ENCODE peak calls at places on chromosome 6, in eight cellular contexts. N is ascending aorta; Y is prostate gland; K is CD8-positive, alpha-beta T cell; V is AG04450; G is GM12878; P is tibial nerve; F is fibroblast of pulmonary artery. U is an unnamed sample.

GRCh38 chr6:137734875-137735182 is 132.2 kb upstream of the TNFAIP3 start:
- DNase-seq in N (no peak), Y (no peak), K (no peak), V (no peak), G (no peak), P (peak; percentile 68), F (peak; percentile 68), U (no peak)

GRCh38 chr6:16392010-16392409 is 153.6 kb downstream of the GMPR start:
- DNase-seq in N (no peak), Y (no peak), K (no peak), V (no peak), G (no peak), P (no peak), F (peak; percentile 26), U (no peak)

GRCh38 chr6:139883776-139884175 is 509.3 kb upstream of the CITED2 start:
- DNase-seq in N (no peak), Y (no peak), K (no peak), V (no peak), G (no peak), P (no peak), F (peak; percentile 22), U (no peak)

GRCh38 chr6:48825501-48826317 is 637.3 kb downstream of the MMUT start:
- DNase-seq in N (no peak), Y (no peak), K (no peak), V (no peak), G (no peak), P (no peak), F (peak; percentile 53), U (no peak)

GRCh38 chr6:125746731-125747588 is 2.5 kb upstream of the HEY2 start:
- DNase-seq in N (peak; percentile 93), Y (peak; percentile 21), K (peak; percentile 77), V (no peak), G (no peak), P (peak; percentile 68), F (peak; percentile 63), U (peak; percentile 51)

GRCh38 chr6:135922746-135923145 is 71.2 kb downstream of the PDE7B start:
- DNase-seq in N (no peak), Y (no peak), K (no peak), V (no peak), G (no peak), P (no peak), F (peak; percentile 68), U (peak; percentile 92)

GRCh38 chr6:109446072-109446471 is 5.5 kb downstream of the SMPD2 start:
- DNase-seq in N (peak; percentile 63), Y (no peak), K (no peak), V (no peak), G (no peak), P (no peak), F (no peak), U (no peak)

GRCh38 chr6:155521719-155522118 is 66.1 kb upstream of the NOX3 start:
- DNase-seq in N (no peak), Y (no peak), K (no peak), V (no peak), G (no peak), P (no peak), F (peak; percentile 75), U (no peak)

GRCh38 chr6:24766685-24767462 is 7.9 kb upstream of the GMNN start:
- DNase-seq in N (no peak), Y (no peak), K (no peak), V (no peak), G (no peak), P (no peak), F (peak; percentile 61), U (peak; percentile 11)

GRCh38 chr6:134534708-134535149 is 216.8 kb upstream of the SGK1 start:
- DNase-seq in N (no peak), Y (no peak), K (no peak), V (no peak), G (no peak), P (no peak), F (peak; percentile 69), U (no peak)

GRCh38 chr6:2885967-2886731 is 17.0 kb downstream of the SERPINB9 start:
- DNase-seq in N (no peak), Y (no peak), K (no peak), V (no peak), G (no peak), P (no peak), F (no peak), U (no peak)

GRCh38 chr6:53718597-53719460 is 53.3 kb upstream of the KLHL31 start:
- DNase-seq in N (peak; percentile 69), Y (peak; percentile 71), K (no peak), V (peak; percentile 48), G (peak; percentile 51), P (peak; percentile 59), F (peak; percentile 72), U (peak; percentile 49)

GRCh38 chr6:106256201-106256968 is 69.2 kb downstream of the ATG5 start:
- DNase-seq in N (no peak), Y (no peak), K (no peak), V (no peak), G (no peak), P (no peak), F (no peak), U (no peak)

GRCh38 chr6:44183783-44184182 is 25.2 kb downstream of the CAPN11 start:
- DNase-seq in N (no peak), Y (no peak), K (no peak), V (no peak), G (no peak), P (no peak), F (no peak), U (no peak)

GRCh38 chr6:25296980-25297379 is 17.8 kb downstream of the CARMIL1 start:
- DNase-seq in N (peak; percentile 81), Y (no peak), K (no peak), V (no peak), G (no peak), P (peak; percentile 39), F (peak; percentile 87), U (no peak)

GRCh38 chr6:46491789-46492547 is 719 bp upstream of the RCAN2 start:
- DNase-seq in N (peak; percentile 83), Y (peak; percentile 32), K (no peak), V (no peak), G (no peak), P (peak; percentile 22), F (peak; percentile 3), U (no peak)

GRCh38 chr6:161273356-161273751 is 507 bp downstream of the AGPAT4 start:
- DNase-seq in N (no peak), Y (no peak), K (peak; percentile 76), V (no peak), G (no peak), P (no peak), F (peak; percentile 66), U (no peak)

GRCh38 chr6:104953410-104953953 is 3.4 kb upstream of the LIN28B start:
- DNase-seq in N (no peak), Y (no peak), K (no peak), V (no peak), G (no peak), P (no peak), F (no peak), U (no peak)

GRCh38 chr6:89273816-89274215 is 41.3 kb downstream of the GABRR2 start:
- DNase-seq in N (no peak), Y (no peak), K (no peak), V (no peak), G (no peak), P (no peak), F (no peak), U (no peak)

GRCh38 chr6:42140756-42141602 is 1.4 kb downstream of the C6orf132 start:
- DNase-seq in N (no peak), Y (peak; percentile 34), K (no peak), V (no peak), G (no peak), P (peak; percentile 41), F (no peak), U (no peak)

GRCh38 chr6:42138630-42139619 is 3.5 kb downstream of the C6orf132 start:
- DNase-seq in N (no peak), Y (peak; percentile 47), K (no peak), V (no peak), G (no peak), P (no peak), F (no peak), U (no peak)

GRCh38 chr6:42141603-42142117 is 760 bp downstream of the C6orf132 start:
- DNase-seq in N (no peak), Y (no peak), K (no peak), V (no peak), G (no peak), P (no peak), F (no peak), U (no peak)

GRCh38 chr6:42140051-42140450 is 2.4 kb downstream of the C6orf132 start:
- DNase-seq in N (no peak), Y (no peak), K (no peak), V (no peak), G (no peak), P (no peak), F (no peak), U (no peak)

GRCh38 chr6:42142118-42142835 is at the start of gene C6orf132:
- DNase-seq in N (no peak), Y (peak; percentile 88), K (no peak), V (no peak), G (no peak), P (no peak), F (no peak), U (no peak)
- TF ChIP-seq CTCF in N (no peak), Y (no peak), K (no peak), V (no peak), G (no peak), P (no peak), F (no peak), U (no peak)

DNA sequence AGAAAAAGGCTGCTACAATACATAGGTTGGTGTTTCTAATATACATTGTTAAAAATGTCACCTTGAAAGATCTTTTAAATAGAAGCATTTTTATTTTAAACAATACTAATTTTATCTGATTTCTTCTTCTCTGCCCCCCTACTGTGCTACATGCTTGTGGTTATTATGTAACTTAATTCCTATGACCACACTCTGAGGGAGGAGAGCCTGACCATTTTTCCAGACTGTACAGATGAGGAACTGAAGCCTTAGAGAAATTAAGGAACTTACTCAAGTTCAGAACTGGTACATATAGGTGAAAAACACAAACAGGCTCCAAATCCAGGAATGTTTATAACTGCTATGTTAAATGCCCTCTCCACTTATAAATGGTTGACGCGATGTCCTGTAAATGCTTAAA is 43.4 kb upstream of the ARHGAP18 start:
- DNase-seq in N (no peak), Y (no peak), K (no peak), V (no peak), G (no peak), P (no peak), F (peak; percentile 44), U (peak; percentile 74)
- H3K4me3 ChIP-seq in N (no peak overlapping the region), Y (no peak overlapping the region), K (no peak overlapping the region), V (no peak overlapping the region), G (no peak overlapping the region), P (no peak overlapping the region), F (no peak overlapping the region), U (no peak overlapping the region)

DNA sequence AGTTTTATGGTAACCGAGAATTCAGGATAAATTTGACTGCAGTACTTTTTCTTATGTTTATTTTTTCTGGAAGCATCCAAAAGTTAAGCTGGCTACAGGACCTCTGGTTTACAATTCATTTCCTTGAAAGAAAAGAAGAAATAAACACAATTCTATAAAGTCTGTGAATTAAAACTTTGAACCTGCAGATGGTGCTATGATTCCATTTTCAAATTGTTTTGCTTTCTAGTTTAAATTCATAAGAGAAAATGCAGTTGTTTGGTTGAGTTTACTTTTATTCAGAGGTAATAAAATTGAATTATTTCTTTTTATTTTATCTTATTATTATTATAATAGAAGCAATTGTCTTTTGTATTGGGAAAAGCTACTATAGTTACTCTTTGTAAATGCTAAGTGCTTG is 1.8 kb upstream of the VIP start:
- DNase-seq in N (no peak), Y (no peak), K (no peak), V (no peak), G (no peak), P (no peak), F (peak; percentile 51), U (no peak)
- TF ChIP-seq CTCF in N (no peak), Y (no peak), K (no peak), V (peak; percentile 30), G (no peak), P (peak; percentile 22), F (peak; percentile 30), U (no peak)

GRCh38 chr6:110491644-110492317 is 15.4 kb upstream of the SLC22A16 start:
- DNase-seq in N (no peak), Y (no peak), K (no peak), V (no peak), G (no peak), P (no peak), F (peak; percentile 70), U (no peak)
- H3K4me3 ChIP-seq in N (no peak overlapping the region), Y (no peak overlapping the region), K (no peak overlapping the region), V (no peak overlapping the region), G (no peak overlapping the region), P (no peak overlapping the region), F (peak overlapping the region; percentile 14), U (no peak overlapping the region)

U was measured in astrocyte of the cerebellum.